ENCODE peak calls at places on chromosomes 2 and 18, in ten cellular contexts. N is bronchial epithelial cell; H is NCI-H748 treated with DMSO at 0.1 percent for 48 hours; Q is foreskin keratinocyte; D is NCI-H1417 treated with DMSO at 0.1 percent for 48 hours; V is activated CD8-positive, alpha-beta memory T cell treated with anti-CD3 and anti-CD28 coated beads for 1 hour; E is stimulated activated CD8-positive, alpha-beta memory T cell treated with anti-CD3 and anti-CD28 coated beads, Interleukin-15, amount 100 ng/mL, for 24 hours; R is LNCaP clone FGC; K is MM.1S; C is NCI-H460. B is an unnamed sample.
A peak's percentile ranks its signal among the peaks of the same experiment; 100 is the strongest.

GRCh38 chr2:241315879-241316700 is at the start of gene SEPTIN2:
- DNase-seq in N (no peak), H (no peak), Q (peak; percentile 42), D (no peak), V (peak; percentile 66), E (no peak), R (no peak), K (no peak), C (peak; percentile 40), B (no peak)

GRCh38 chr2:236171213-236172201 is 3.3 kb upstream of the GBX2 start:
- DNase-seq in N (no peak), H (no peak), Q (no peak), D (no peak), V (no peak), E (no peak), R (no peak), K (no peak), C (no peak), B (no peak)

GRCh38 chr2:207474871-207475485 is 54.8 kb upstream of the CREB1 start:
- DNase-seq in N (peak; percentile 58), H (peak; percentile 50), Q (no peak), D (no peak), V (peak; percentile 22), E (no peak), R (no peak), K (peak; percentile 52), C (peak; percentile 59), B (peak; percentile 13)

GRCh38 chr2:29212009-29212408 is 96.8 kb downstream of the CLIP4 start:
- DNase-seq in N (no peak), H (no peak), Q (no peak), D (no peak), V (no peak), E (no peak), R (no peak), K (no peak), C (no peak), B (no peak)

GRCh38 chr2:169080250-169081035 is 11.1 kb downstream of the DHRS9 start:
- DNase-seq in N (peak; percentile 51), H (no peak), Q (no peak), D (no peak), V (no peak), E (no peak), R (no peak), K (peak; percentile 44), C (no peak), B (no peak)

GRCh38 chr2:126864861-126865260 is 33.8 kb upstream of the TEX51 start:
- DNase-seq in N (no peak), H (no peak), Q (no peak), D (no peak), V (no peak), E (no peak), R (no peak), K (no peak), C (no peak), B (no peak)

GRCh38 chr2:160156084-160156483 is 44.0 kb downstream of the ITGB6 start:
- DNase-seq in N (no peak), H (no peak), Q (no peak), D (no peak), V (no peak), E (no peak), R (no peak), K (no peak), C (no peak), B (no peak)

GRCh38 chr2:239247401-239248245 is 153.2 kb downstream of the HDAC4 start:
- DNase-seq in N (no peak), H (peak; percentile 34), Q (no peak), D (no peak), V (no peak), E (no peak), R (no peak), K (no peak), C (peak; percentile 35), B (no peak)

GRCh38 chr2:30721241-30721640 is 86.0 kb downstream of the CAPN13 start:
- DNase-seq in N (no peak), H (no peak), Q (no peak), D (no peak), V (no peak), E (no peak), R (no peak), K (no peak), C (no peak), B (no peak)

GRCh38 chr2:43576983-43577892 is 18.6 kb downstream of the THADA start:
- DNase-seq in N (peak; percentile 66), H (peak; percentile 12), Q (peak; percentile 10), D (no peak), V (no peak), E (no peak), R (no peak), K (peak; percentile 38), C (peak; percentile 61), B (no peak)

GRCh38 chr2:20357588-20358394 is 7.1 kb upstream of the PUM2 start:
- DNase-seq in N (no peak), H (no peak), Q (no peak), D (no peak), V (no peak), E (no peak), R (no peak), K (no peak), C (no peak), B (no peak)

GRCh38 chr2:134782107-134782506 is 56.3 kb upstream of the ACMSD start:
- DNase-seq in N (no peak), H (no peak), Q (no peak), D (no peak), V (no peak), E (no peak), R (no peak), K (no peak), C (no peak), B (no peak)

GRCh38 chr18:36993068-36993467 is 164.1 kb downstream of the KIAA1328 start:
- DNase-seq in N (peak; percentile 78), H (no peak), Q (peak; percentile 23), D (no peak), V (no peak), E (no peak), R (no peak), K (no peak), C (no peak), B (no peak)

GRCh38 chr2:168884990-168885389 is 5.2 kb downstream of the SPC25 start:
- DNase-seq in N (peak; percentile 82), H (no peak), Q (peak; percentile 58), D (no peak), V (no peak), E (no peak), R (no peak), K (no peak), C (no peak), B (no peak)

GRCh38 chr2:156680266-156680665 is 244.1 kb downstream of the GPD2 start:
- DNase-seq in N (no peak), H (no peak), Q (no peak), D (no peak), V (no peak), E (no peak), R (no peak), K (no peak), C (no peak), B (no peak)

GRCh38 chr18:69889009-69889408 is 58.7 kb downstream of the CD226 start:
- DNase-seq in N (no peak), H (no peak), Q (no peak), D (no peak), V (no peak), E (no peak), R (no peak), K (no peak), C (no peak), B (no peak)

GRCh38 chr2:105325389-105325963 is 4.1 kb downstream of the TGFBRAP1 start:
- DNase-seq in N (no peak), H (no peak), Q (no peak), D (no peak), V (no peak), E (no peak), R (no peak), K (no peak), C (no peak), B (no peak)

GRCh38 chr2:229417906-229418305 is 146.8 kb upstream of the PID1 start:
- DNase-seq in N (no peak), H (peak; percentile 83), Q (no peak), D (peak; percentile 68), V (no peak), E (no peak), R (no peak), K (no peak), C (no peak), B (no peak)

GRCh38 chr18:23487738-23488625 is 15.3 kb upstream of the RMC1 start:
- DNase-seq in N (peak; percentile 66), H (no peak), Q (no peak), D (no peak), V (peak; percentile 21), E (no peak), R (no peak), K (peak; percentile 80), C (no peak), B (no peak)

GRCh38 chr2:42925742-42926437 is 133.5 kb upstream of the HAAO start:
- DNase-seq in N (no peak), H (peak; percentile 38), Q (no peak), D (no peak), V (no peak), E (no peak), R (no peak), K (no peak), C (no peak), B (peak; percentile 50)

GRCh38 chr2:234708091-234708683 is 211.3 kb upstream of the ARL4C start:
- DNase-seq in N (no peak), H (no peak), Q (no peak), D (no peak), V (no peak), E (no peak), R (no peak), K (no peak), C (no peak), B (no peak)

GRCh38 chr2:103353754-103354153 is 591.9 kb downstream of the TMEM182 start:
- DNase-seq in N (no peak), H (no peak), Q (no peak), D (no peak), V (no peak), E (no peak), R (no peak), K (no peak), C (no peak), B (no peak)

GRCh38 chr2:69190743-69191425 is 177.9 kb downstream of the ANTXR1 start:
- DNase-seq in N (no peak), H (no peak), Q (no peak), D (no peak), V (no peak), E (no peak), R (no peak), K (no peak), C (no peak), B (no peak)

GRCh38 chr2:78992451-78992806 is 33.1 kb upstream of the REG3G start:
- DNase-seq in N (no peak), H (peak; percentile 11), Q (no peak), D (no peak), V (no peak), E (no peak), R (no peak), K (peak; percentile 13), C (no peak), B (no peak)

GRCh38 chr2:72008608-72009007 is 139.1 kb downstream of the CYP26B1 start:
- DNase-seq in N (no peak), H (no peak), Q (no peak), D (no peak), V (no peak), E (no peak), R (no peak), K (no peak), C (no peak), B (no peak)

GRCh38 chr2:208356846-208357574 is 49.6 kb upstream of the PTH2R start:
- DNase-seq in N (no peak), H (no peak), Q (no peak), D (no peak), V (no peak), E (no peak), R (no peak), K (no peak), C (no peak), B (no peak)

GRCh38 chr2:71070294-71071025 is 2.0 kb downstream of the NAGK start:
- DNase-seq in N (peak; percentile 77), H (no peak), Q (peak; percentile 29), D (no peak), V (no peak), E (no peak), R (no peak), K (no peak), C (peak; percentile 17), B (peak; percentile 46)

GRCh38 chr2:20208487-20208882 is 16.4 kb downstream of the SDC1 start:
- DNase-seq in N (no peak), H (no peak), Q (no peak), D (no peak), V (no peak), E (no peak), R (no peak), K (peak; percentile 91), C (no peak), B (no peak)